ENCODE peak calls at places on chromosomes 7 and 10, in ten cellular contexts. U is NCI-H1092 treated with DMSO at 0.1 percent for 48 hours; L is uterus; V is HT-29; K is skeletal muscle cell; D is spleen; N is NCI-H2171 treated with DMSO at 0.1 percent for 48 hours; O is NCI-H1105 treated with DMSO at 0.1 percent for 48 hours; I is GM19239; Z is stimulated activated CD4-positive, alpha-beta T cell treated with anti-CD3 and anti-CD28 coated beads, Interleukin-2, amount 100 ng/mL, for 48 hours. W is an unnamed sample.

GRCh38 chr10:60572511-60573194 is 183.0 kb upstream of the ANK3 start:
- DNase-seq in L (no peak), V (peak), N (peak), Z (peak), U (peak), I (no peak), K (peak), O (peak), D (no peak), W (no peak)

GRCh38 chr7:17289074-17289665 is 9.3 kb upstream of the AHR start:
- DNase-seq in D (no peak), V (peak), L (no peak), I (no peak), K (no peak), N (peak), O (peak), Z (no peak), U (no peak), W (peak)

GRCh38 chr10:43749145-43749576 is 100.5 kb upstream of the ZNF32 start:
- DNase-seq in V (no peak), U (no peak), K (peak), N (no peak), O (no peak), L (no peak), Z (no peak), D (peak), I (no peak), W (no peak)

GRCh38 chr7:139242741-139243281 is 11.8 kb downstream of the UBN2 start:
- DNase-seq in Z (no peak), D (no peak), N (no peak), L (no peak), K (peak), V (no peak), U (no peak), I (no peak), O (no peak), W (no peak)

GRCh38 chr7:26930201-26930600 is 65.8 kb upstream of the SKAP2 start:
- DNase-seq in V (no peak), U (no peak), N (no peak), I (no peak), L (no peak), O (no peak), D (no peak), K (peak), Z (no peak), W (no peak)

GRCh38 chr7:11449316-11449715 is 382.7 kb downstream of the THSD7A start:
- DNase-seq in U (no peak), I (no peak), V (no peak), D (no peak), O (no peak), K (no peak), Z (no peak), N (no peak), L (no peak), W (no peak)

GRCh38 chr7:38660427-38661099 is 29.4 kb upstream of the AMPH start:
- DNase-seq in V (peak), D (peak), N (peak), K (no peak), L (no peak), I (peak), O (peak), Z (no peak), U (peak), W (no peak)

GRCh38 chr7:30252885-30253795 is 31.3 kb upstream of the ZNRF2 start:
- DNase-seq in V (peak), N (peak), O (peak), D (no peak), Z (no peak), K (no peak), I (no peak), L (no peak), U (peak), W (peak)

GRCh38 chr7:116173051-116174028 is 37.0 kb upstream of the TES start:
- DNase-seq in I (no peak), Z (peak), V (peak), N (peak), D (no peak), K (no peak), O (peak), U (peak), L (no peak), W (peak)

GRCh38 chr7:150379590-150380379 is 655 bp downstream of the ZNF775 start:
- DNase-seq in Z (no peak), U (peak), N (peak), L (no peak), K (no peak), V (peak), D (no peak), I (no peak), O (no peak), W (peak)

GRCh38 chr10:25627606-25628005 is 306.4 kb upstream of the MYO3A start:
- DNase-seq in K (no peak), D (no peak), L (no peak), O (no peak), N (no peak), I (no peak), U (no peak), V (no peak), Z (no peak), W (no peak)